ENCODE peak calls at places on chromosomes 3 and 15, in eight cellular contexts. N, M, S, E, Q, Z, I and A are unnamed samples.

GRCh38 chr3:49377483-49377882 is 19.3 kb upstream of the GPX1 start:
- DNase-seq in Q (no peak), Z (no peak), S (peak; percentile 25), M (no peak), E (no peak), N (no peak), I (no peak), A (peak; percentile 71)

GRCh38 chr3:46624533-46624932 is 12.2 kb downstream of the FAM240A start:
- DNase-seq in M (no peak), Q (no peak), S (no peak), Z (no peak), I (no peak), E (no peak), N (no peak), A (no peak)

GRCh38 chr3:120773932-120774331 is 31.4 kb downstream of the GTF2E1 start:
- DNase-seq in N (no peak), M (no peak), I (no peak), E (no peak), S (no peak), Z (no peak), Q (no peak), A (no peak)

GRCh38 chr15:61184431-61184830 is 44.7 kb downstream of the RORA start:
- DNase-seq in M (no peak), E (no peak), N (no peak), Q (no peak), Z (no peak), I (no peak), S (no peak), A (no peak)

GRCh38 chr3:39138804-39139415 is 14.5 kb downstream of the CSRNP1 start:
- DNase-seq in N (no peak), M (no peak), S (no peak), Q (no peak), E (peak; percentile 64), I (no peak), Z (peak; percentile 79), A (peak; percentile 52)

GRCh38 chr3:95235916-95236315 is 1173.1 kb downstream of the NSUN3 start:
- DNase-seq in M (no peak), E (no peak), N (no peak), S (no peak), I (no peak), Q (no peak), Z (no peak), A (no peak)

GRCh38 chr15:38905634-38906033 is 341.0 kb upstream of the RASGRP1 start:
- DNase-seq in Z (no peak), N (no peak), M (no peak), E (no peak), Q (no peak), I (no peak), S (no peak), A (no peak)

GRCh38 chr15:77346637-77347036 is 73.3 kb downstream of the PEAK1 start:
- DNase-seq in M (no peak), Z (no peak), E (no peak), S (no peak), Q (no peak), I (no peak), N (no peak), A (no peak)

GRCh38 chr3:37741644-37742043 is 120.0 kb upstream of the CTDSPL start:
- DNase-seq in I (peak; percentile 13), E (peak; percentile 68), Q (peak; percentile 7), S (no peak), Z (peak; percentile 59), N (no peak), M (no peak), A (no peak)

GRCh38 chr15:67501177-67501835 is 19.6 kb upstream of the C15orf61 start:
- DNase-seq in Z (no peak), Q (no peak), I (no peak), E (no peak), M (no peak), N (no peak), S (no peak), A (no peak)

GRCh38 chr3:141828487-141829284 is 47.8 kb upstream of the ATP1B3 start:
- DNase-seq in N (peak; percentile 34), E (peak; percentile 66), I (no peak), S (no peak), Z (no peak), M (no peak), Q (peak; percentile 24), A (no peak)

GRCh38 chr3:138197058-138197457 is 10.0 kb downstream of the ARMC8 start:
- DNase-seq in N (no peak), Z (no peak), E (peak; percentile 39), M (peak; percentile 52), I (peak; percentile 42), Q (no peak), S (no peak), A (no peak)

GRCh38 chr3:47578119-47578630 is 490 bp downstream of the CSPG5 start:
- DNase-seq in Q (peak; percentile 45), M (peak; percentile 17), E (peak; percentile 48), Z (peak; percentile 67), N (no peak), I (peak; percentile 28), S (peak; percentile 25), A (peak; percentile 75)

GRCh38 chr3:11847607-11848006 is 922 bp upstream of the TAMM41 start:
- DNase-seq in S (no peak), E (no peak), N (no peak), Q (peak; percentile 39), Z (no peak), I (no peak), M (no peak), A (peak; percentile 59)

GRCh38 chr15:23954931-23955330 is 267.8 kb upstream of the NDN start:
- DNase-seq in M (no peak), Q (no peak), N (no peak), Z (no peak), S (no peak), E (no peak), I (no peak), A (no peak)

GRCh38 chr3:196463478-196463756 is 31.2 kb upstream of the UBXN7 start:
- DNase-seq in I (no peak), M (no peak), Z (no peak), S (no peak), E (no peak), N (no peak), Q (no peak), A (no peak)

GRCh38 chr3:46846624-46847542 is 16.4 kb downstream of the MYL3 start:
- DNase-seq in M (no peak), E (no peak), N (no peak), S (no peak), I (no peak), Q (no peak), Z (peak; percentile 50), A (peak; percentile 51)

GRCh38 chr15:50145451-50145872 is 26.4 kb upstream of the ATP8B4 start:
- DNase-seq in S (no peak), Q (peak; percentile 66), N (no peak), E (no peak), I (no peak), M (no peak), Z (no peak), A (no peak)

GRCh38 chr3:190972196-190972595 is 109.7 kb upstream of the GMNC start:
- DNase-seq in E (no peak), M (no peak), S (no peak), Z (no peak), N (no peak), I (no peak), Q (no peak), A (no peak)